ENCODE peak calls at places on chromosomes 5 and 9, in eight cellular contexts. H, W, N, F, G, L, M and U are unnamed samples. For H3K27me3, the result is how much of the 10 kb centered on the place peaks cover.

GRCh38 chr9:32738501-32739172 is 44.7 kb upstream of the TMEM215 start:
- DNase-seq in H (no peak), W (no peak), N (no peak), F (no peak), G (peak), L (no peak), M (no peak), U (no peak)

GRCh38 chr9:63728287-63728686 is 1556.7 kb downstream of the FOXD4L5 start:
- DNase-seq in H (no peak), W (no peak), N (no peak), F (no peak), G (no peak), L (no peak), M (no peak), U (no peak)

GRCh38 chr5:136000937-136001336 is 27.9 kb upstream of the TGFBI start:
- DNase-seq in H (no peak), W (no peak), N (no peak), F (no peak), G (no peak), L (no peak), M (peak), U (no peak)

GRCh38 chr5:72452515-72453259 is 54.5 kb downstream of the ZNF366 start:
- DNase-seq in H (no peak), W (peak), N (peak), F (peak), G (peak), L (peak), M (peak), U (peak)

GRCh38 chr9:1100945-1101344 is 50.8 kb downstream of the DMRT2 start:
- DNase-seq in H (no peak), W (peak), N (no peak), F (peak), G (no peak), L (no peak), M (peak), U (no peak)

GRCh38 chr5:115194671-115195070 is 25.0 kb upstream of the TRIM36 start:
- DNase-seq in H (no peak), W (peak), N (no peak), F (no peak), G (no peak), L (no peak), M (peak), U (no peak)

GRCh38 chr9:135584934-135585333 is 23.4 kb downstream of the PAEP start:
- DNase-seq in H (no peak), W (peak), N (no peak), F (no peak), G (no peak), L (peak), M (no peak), U (no peak)

GRCh38 chr5:97501286-97501964 is 318.4 kb upstream of the RIOK2 start:
- DNase-seq in H (no peak), W (no peak), N (no peak), F (no peak), G (no peak), L (no peak), M (no peak), U (no peak)

GRCh38 chr9:112831281-112831851 is 59.3 kb downstream of the SLC46A2 start:
- DNase-seq in H (no peak), W (peak), N (no peak), F (no peak), G (no peak), L (no peak), M (peak), U (no peak)

GRCh38 chr9:113771199-113771598 is 104.9 kb upstream of the ZNF618 start:
- DNase-seq in H (no peak), W (no peak), N (no peak), F (no peak), G (no peak), L (no peak), M (no peak), U (no peak)

GRCh38 chr9:111236337-111236736 is 93.7 kb downstream of the OR2K2 start:
- DNase-seq in H (no peak), W (no peak), N (no peak), F (no peak), G (no peak), L (no peak), M (no peak), U (no peak)

GRCh38 chr5:172853355-172853975 is 19.4 kb downstream of the ERGIC1 start:
- DNase-seq in H (no peak), W (no peak), N (no peak), F (no peak), G (no peak), L (no peak), M (no peak), U (no peak)

GRCh38 chr5:9354336-9355081 is 191.4 kb downstream of the SEMA5A start:
- DNase-seq in H (no peak), W (no peak), N (no peak), F (no peak), G (no peak), L (no peak), M (no peak), U (no peak)

GRCh38 chr9:109017061-109017460 is 3.8 kb upstream of the CTNNAL1 start:
- DNase-seq in H (no peak), W (no peak), N (no peak), F (no peak), G (no peak), L (no peak), M (peak), U (no peak)

GRCh38 chr5:77015938-77016569 is 14.2 kb upstream of the AGGF1 start:
- DNase-seq in H (no peak), W (no peak), N (no peak), F (no peak), G (peak), L (no peak), M (no peak), U (no peak)

GRCh38 chr9:90256345-90256744 is 386.3 kb downstream of the DIRAS2 start:
- DNase-seq in H (no peak), W (no peak), N (no peak), F (no peak), G (no peak), L (no peak), M (no peak), U (no peak)

GRCh38 chr9:111559000-111559610 is 34.1 kb downstream of the ZNF483 start:
- DNase-seq in H (no peak), W (no peak), N (no peak), F (no peak), G (no peak), L (no peak), M (no peak), U (no peak)

GRCh38 chr5:41246376-41246775 is 33.0 kb upstream of the C6 start:
- DNase-seq in H (no peak), W (no peak), N (no peak), F (no peak), G (peak), L (no peak), M (peak), U (no peak)

GRCh38 chr9:86534572-86535258 is 180.5 kb upstream of the TUT7 start:
- DNase-seq in H (no peak), W (no peak), N (no peak), F (no peak), G (no peak), L (no peak), M (no peak), U (no peak)

DNA sequence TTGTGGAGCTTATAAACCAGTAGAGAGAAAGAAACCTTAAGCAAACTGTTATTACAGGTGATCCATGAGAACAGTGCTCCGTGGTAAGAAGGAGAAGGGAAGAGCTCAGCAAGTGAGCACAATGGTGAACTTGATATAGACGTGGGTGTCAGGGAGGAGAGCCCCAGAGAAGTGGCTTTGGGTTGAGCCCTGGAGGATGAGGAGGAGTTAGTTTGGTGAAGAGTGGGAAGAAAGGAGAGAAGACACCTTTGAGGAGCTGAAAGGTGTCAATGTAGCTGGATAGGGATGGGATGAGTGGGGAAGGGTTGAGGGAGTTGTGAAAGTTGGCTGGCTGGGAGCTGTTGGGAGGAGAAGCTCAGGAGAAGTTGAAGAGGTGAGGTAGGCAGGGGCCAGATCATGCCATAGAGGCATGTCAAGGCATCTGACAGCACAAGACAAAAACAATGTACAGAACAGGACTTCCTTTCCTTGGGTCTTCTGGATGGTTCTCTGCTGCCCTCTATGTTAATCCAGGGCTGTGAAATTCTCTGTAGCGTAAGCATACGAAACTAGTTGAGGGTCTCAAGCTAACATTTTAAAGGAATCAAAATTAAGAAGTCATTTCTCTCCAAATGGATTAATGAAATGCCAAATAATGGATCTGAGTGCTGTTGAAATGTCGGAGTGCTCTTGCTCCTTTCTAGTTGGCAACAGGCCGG is 501.9 kb downstream of the KDM4C start:
- DNase-seq in H (no peak), W (no peak), N (no peak), F (no peak), G (no peak), L (no peak), M (no peak), U (no peak)
- TF ChIP-seq POLR2A in H (no peak), W (no peak), N (no peak), F (no peak), G (no peak), L (no peak), M (no peak), U (no peak)

GRCh38 chr9:6590772-6591384 is 54.7 kb downstream of the GLDC start:
- DNase-seq in H (no peak), W (no peak), N (no peak), F (no peak), G (peak), L (no peak), M (no peak), U (no peak)

GRCh38 chr9:6590329-6590728 is 55.2 kb downstream of the GLDC start:
- DNase-seq in H (no peak), W (no peak), N (no peak), F (no peak), G (no peak), L (no peak), M (no peak), U (no peak)

GRCh38 chr9:6592791-6593190 is 52.7 kb downstream of the GLDC start:
- DNase-seq in H (no peak), W (no peak), N (no peak), F (no peak), G (no peak), L (no peak), M (no peak), U (no peak)

GRCh38 chr9:6592231-6592630 is 53.3 kb downstream of the GLDC start:
- DNase-seq in H (no peak), W (no peak), N (no peak), F (no peak), G (no peak), L (no peak), M (no peak), U (no peak)
- H3K27me3 ChIP-seq in H (under half), W (under half), N (under half), F (under half), G (under half), L (under half), M (under half), U (under half)

DNA sequence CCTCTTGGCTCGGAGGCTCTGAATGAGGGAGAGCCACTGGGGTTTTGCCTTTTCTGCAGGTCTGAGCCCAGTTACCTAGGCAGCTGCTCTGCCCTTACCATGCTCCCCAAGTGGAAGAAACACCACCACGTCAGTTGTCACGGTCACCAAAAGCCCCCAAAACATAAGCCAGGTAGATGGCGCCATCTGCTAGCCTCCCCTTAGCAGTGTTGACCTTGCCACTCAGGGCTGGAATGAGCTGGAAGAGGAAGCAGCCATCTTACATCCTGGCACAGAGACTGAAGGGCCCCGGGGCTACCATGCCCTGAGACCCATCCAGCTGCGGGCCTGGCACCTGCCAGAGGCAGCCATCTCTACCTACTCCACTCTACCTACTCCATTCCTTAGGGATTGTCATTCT is 7.4 kb downstream of the ZER1 start:
- DNase-seq in H (no peak), W (no peak), N (no peak), F (no peak), G (no peak), L (no peak), M (no peak), U (no peak)
- TF ChIP-seq CTCF in H (no peak), W (no peak), N (no peak), F (no peak), G (no peak), L (no peak), M (no peak), U (no peak)

GRCh38 chr9:137085918-137086530 is 761 bp upstream of the MAN1B1 start:
- DNase-seq in H (peak), W (peak), N (peak), F (no peak), G (no peak), L (peak), M (peak), U (peak)
- TF ChIP-seq POLR2A in H (no peak), W (no peak), N (no peak), F (no peak), G (no peak), L (no peak), M (no peak), U (no peak)

DNA sequence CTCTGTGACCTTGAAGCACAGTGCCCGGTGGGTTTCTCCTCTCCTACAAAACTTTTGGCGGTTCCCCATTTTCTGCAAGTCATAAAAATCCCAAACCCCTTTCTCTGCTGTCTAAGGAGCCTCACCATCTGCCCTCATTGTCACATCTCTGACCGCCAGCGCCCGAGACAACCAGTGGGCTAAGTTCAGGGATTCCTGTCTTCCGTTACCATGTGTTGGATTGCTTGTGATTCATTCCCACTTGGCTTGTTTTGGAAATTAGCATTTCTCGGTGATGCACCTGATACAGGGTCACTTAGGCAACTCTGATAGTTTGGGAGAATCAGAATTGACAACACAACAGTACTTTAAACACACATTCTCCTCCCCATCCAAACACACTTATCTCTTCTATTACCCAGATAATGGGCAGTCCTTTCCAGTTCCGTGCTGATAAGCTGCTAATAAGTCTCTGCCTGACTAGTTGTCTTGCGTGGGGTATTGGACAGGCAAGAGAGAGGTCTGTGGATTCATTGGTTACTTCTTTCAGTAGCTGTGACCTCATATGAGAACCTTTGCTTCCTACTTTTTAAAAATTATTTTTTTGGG is 70.0 kb upstream of the KLF4 start:
- DNase-seq in H (no peak), W (no peak), N (no peak), F (no peak), G (no peak), L (no peak), M (no peak), U (no peak)
- H3K27me3 ChIP-seq in H (under half), W (under half), N (under half), F (under half), G (under half), L (under half), M (under half), U (under half)

GRCh38 chr5:133402781-133403180 is 209.6 kb downstream of the FSTL4 start:
- DNase-seq in H (no peak), W (no peak), N (no peak), F (no peak), G (no peak), L (no peak), M (no peak), U (no peak)

GRCh38 chr5:133405275-133406034 is 206.9 kb downstream of the FSTL4 start:
- DNase-seq in H (peak), W (no peak), N (no peak), F (no peak), G (no peak), L (no peak), M (no peak), U (no peak)

GRCh38 chr5:133406208-133406607 is 206.1 kb downstream of the FSTL4 start:
- DNase-seq in H (no peak), W (no peak), N (no peak), F (no peak), G (no peak), L (no peak), M (no peak), U (no peak)

GRCh38 chr5:133403741-133404364 is 208.5 kb downstream of the FSTL4 start:
- DNase-seq in H (no peak), W (no peak), N (no peak), F (no peak), G (no peak), L (no peak), M (no peak), U (no peak)

DNA sequence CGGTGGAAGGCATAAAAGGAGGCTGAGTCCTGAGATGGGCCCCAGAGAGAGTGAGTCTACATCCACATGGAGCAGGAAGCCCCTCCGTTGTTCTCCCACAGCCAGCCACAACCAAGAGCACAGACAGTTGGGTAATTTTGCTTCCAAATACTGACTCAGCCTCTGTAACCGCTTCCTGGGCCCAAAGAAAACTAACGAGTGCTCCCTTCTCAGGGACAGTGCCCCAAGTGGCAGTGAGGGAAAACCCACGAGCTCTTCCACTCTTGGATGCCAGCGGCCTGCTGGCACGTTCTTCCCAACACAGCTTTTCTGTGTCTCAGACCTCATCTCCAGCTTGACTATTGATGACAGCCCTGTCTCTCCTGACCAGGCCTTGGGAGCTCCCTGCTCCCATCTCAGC is 207.6 kb downstream of the FSTL4 start:
- DNase-seq in H (no peak), W (no peak), N (no peak), F (no peak), G (no peak), L (no peak), M (no peak), U (no peak)
- TF ChIP-seq CTCF in H (no peak), W (no peak), N (no peak), F (no peak), G (peak), L (no peak), M (no peak), U (no peak)

DNA sequence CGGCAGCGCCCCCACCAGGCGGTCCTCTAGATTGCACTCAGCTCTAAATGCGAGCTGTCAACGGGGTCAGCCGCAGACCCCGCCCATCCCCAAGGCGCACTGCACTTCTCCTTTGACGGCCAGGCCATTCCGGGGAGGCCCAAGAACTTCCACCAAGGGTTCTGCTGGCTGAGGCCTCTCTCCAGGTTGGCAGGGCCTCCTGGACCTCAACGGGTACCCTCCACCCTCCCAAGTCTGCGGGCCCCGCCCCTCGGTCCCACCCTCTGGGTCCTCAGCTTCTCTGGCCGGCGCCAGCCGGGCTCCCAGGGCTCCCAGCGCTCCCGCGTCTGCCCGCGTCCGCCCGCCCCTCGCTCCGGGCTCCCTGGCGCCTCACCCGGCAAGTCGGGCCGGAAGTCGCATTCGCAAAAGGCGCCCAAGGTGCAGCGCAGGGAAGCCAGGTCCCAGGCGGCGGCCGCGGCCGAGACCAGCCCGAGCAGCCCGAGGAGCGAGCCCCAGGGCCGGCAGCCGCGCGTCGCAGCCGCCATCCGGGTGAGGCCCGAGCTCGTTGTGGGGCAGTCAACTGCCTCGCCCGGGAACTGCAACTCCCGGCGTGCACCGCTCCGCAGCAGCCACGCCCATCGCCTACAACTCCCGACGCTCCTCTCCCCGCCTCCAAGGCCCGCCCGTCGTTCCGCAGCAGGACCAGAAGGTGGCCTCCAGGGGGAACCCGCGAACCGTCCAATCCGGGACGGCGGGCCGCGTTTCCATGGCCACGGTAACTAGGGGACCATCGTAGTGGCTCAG is at the start of gene TOR2A:
- DNase-seq in H (peak), W (peak), N (peak), F (peak), G (peak), L (peak), M (peak), U (peak)
- TF ChIP-seq POLR2A in H (no peak), W (no peak), N (peak), F (peak), G (no peak), L (peak), M (peak), U (no peak)

GRCh38 chr9:36844961-36845360 is 189.1 kb downstream of the PAX5 start:
- DNase-seq in H (no peak), W (no peak), N (no peak), F (no peak), G (no peak), L (no peak), M (no peak), U (no peak)
- H3K27me3 ChIP-seq in H (under half), W (under half), N (under half), F (under half), G (under half), L (under half), M (under half), U (under half)

DNA sequence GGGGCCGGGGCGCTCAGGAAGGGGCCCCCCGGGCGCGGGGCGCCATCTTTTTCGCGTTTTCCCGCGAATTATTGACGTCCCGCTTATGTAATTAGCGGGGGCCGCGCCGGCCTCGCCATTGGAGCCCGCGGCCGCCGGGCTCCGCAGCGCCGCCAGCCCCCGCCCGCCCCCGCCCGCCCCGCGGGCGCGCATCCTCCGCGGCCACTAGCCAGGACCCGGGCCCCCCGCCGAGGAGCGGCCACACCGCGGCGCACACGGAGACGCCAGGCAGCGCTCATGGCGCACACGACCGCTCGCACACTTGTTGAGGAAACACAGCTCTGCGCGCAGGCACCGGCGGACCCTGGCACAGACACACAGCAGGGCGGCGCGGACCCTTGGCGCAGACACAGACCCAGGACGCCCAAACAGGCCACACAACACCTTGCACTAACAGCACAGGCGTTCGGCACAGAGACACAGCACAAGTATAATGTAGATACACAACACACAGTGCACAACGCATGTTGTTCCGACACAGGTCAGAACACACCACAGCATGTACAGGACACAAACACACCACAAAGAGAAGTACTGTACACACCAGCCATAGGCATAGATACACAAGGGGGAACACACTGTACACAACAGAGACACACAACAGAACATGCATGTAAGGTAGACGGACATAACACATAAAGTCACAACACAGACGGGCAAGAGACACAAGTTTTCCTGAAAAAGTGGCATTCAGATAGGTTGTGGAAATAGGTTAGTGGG is 467 bp upstream of the PHF19 start:
- DNase-seq in H (no peak), W (peak), N (peak), F (peak), G (no peak), L (peak), M (peak), U (peak)
- TF ChIP-seq CTCF in H (no peak), W (no peak), N (no peak), F (no peak), G (no peak), L (no peak), M (no peak), U (no peak)